ENCODE peak calls at places on chromosomes 4 and X, in eight cellular contexts. One of them, this sample, is unnamed. For H3K4me1, the result is how much of the 10 kb centered on the place peaks cover.

GRCh38 chr4:120819816-120820437 is 102.6 kb downstream of the PRDM5 start:
- ATAC-seq in upper lobe of left lung: no peak
- ATAC-seq in HCT116: no peak
- ATAC-seq in right lobe of liver: no peak
- ATAC-seq in heart left ventricle: peak
- ATAC-seq in body of pancreas: no peak
- ATAC-seq in HepG2: no peak
- ATAC-seq in K562: no peak
- ATAC-seq in this sample: no peak

GRCh38 chrX:104795804-104796203 is 229.8 kb downstream of the IL1RAPL2 start:
- ATAC-seq in upper lobe of left lung: no peak
- ATAC-seq in HCT116: no peak
- ATAC-seq in right lobe of liver: no peak
- ATAC-seq in heart left ventricle: no peak
- ATAC-seq in body of pancreas: no peak
- ATAC-seq in HepG2: no peak
- ATAC-seq in K562: no peak
- ATAC-seq in this sample: no peak

GRCh38 chr4:40301592-40301991 is 33.5 kb upstream of the CHRNA9 start:
- ATAC-seq in upper lobe of left lung: peak
- ATAC-seq in HCT116: no peak
- ATAC-seq in right lobe of liver: peak
- ATAC-seq in heart left ventricle: no peak
- ATAC-seq in body of pancreas: no peak
- ATAC-seq in HepG2: no peak
- ATAC-seq in K562: peak
- ATAC-seq in this sample: no peak

GRCh38 chrX:136126892-136127406 is 20.4 kb upstream of the FHL1 start:
- ATAC-seq in upper lobe of left lung: no peak
- ATAC-seq in HCT116: no peak
- ATAC-seq in right lobe of liver: no peak
- ATAC-seq in heart left ventricle: peak
- ATAC-seq in body of pancreas: no peak
- ATAC-seq in HepG2: no peak
- ATAC-seq in K562: no peak
- ATAC-seq in this sample: no peak

GRCh38 chr4:174369968-174370367 is 86.3 kb downstream of the CEP44 start:
- ATAC-seq in upper lobe of left lung: no peak
- ATAC-seq in HCT116: no peak
- ATAC-seq in right lobe of liver: no peak
- ATAC-seq in heart left ventricle: no peak
- ATAC-seq in body of pancreas: no peak
- ATAC-seq in HepG2: no peak
- ATAC-seq in K562: no peak
- ATAC-seq in this sample: no peak

GRCh38 chrX:11724122-11725017 is 33.7 kb upstream of the MSL3 start:
- ATAC-seq in upper lobe of left lung: no peak
- ATAC-seq in HCT116: no peak
- ATAC-seq in right lobe of liver: peak
- ATAC-seq in heart left ventricle: no peak
- ATAC-seq in body of pancreas: peak
- ATAC-seq in HepG2: no peak
- ATAC-seq in K562: peak
- ATAC-seq in this sample: peak

GRCh38 chrX:23373129-23373804 is 38.6 kb downstream of the PTCHD1 start:
- ATAC-seq in upper lobe of left lung: peak
- ATAC-seq in HCT116: no peak
- ATAC-seq in right lobe of liver: no peak
- ATAC-seq in heart left ventricle: peak
- ATAC-seq in body of pancreas: peak
- ATAC-seq in HepG2: no peak
- ATAC-seq in K562: no peak
- ATAC-seq in this sample: peak

GRCh38 chr4:185480016-185480732 is 8.6 kb upstream of the CCDC110 start:
- ATAC-seq in upper lobe of left lung: no peak
- ATAC-seq in HCT116: no peak
- ATAC-seq in right lobe of liver: no peak
- ATAC-seq in heart left ventricle: no peak
- ATAC-seq in body of pancreas: no peak
- ATAC-seq in HepG2: no peak
- ATAC-seq in K562: no peak
- ATAC-seq in this sample: no peak

GRCh38 chr4:15882675-15883086 is 55.9 kb downstream of the FGFBP1 start:
- ATAC-seq in upper lobe of left lung: peak
- ATAC-seq in HCT116: peak
- ATAC-seq in right lobe of liver: peak
- ATAC-seq in heart left ventricle: peak
- ATAC-seq in body of pancreas: peak
- ATAC-seq in HepG2: peak
- ATAC-seq in K562: peak
- ATAC-seq in this sample: peak

GRCh38 chr4:101649790-101650450 is 140.6 kb upstream of the BANK1 start:
- ATAC-seq in upper lobe of left lung: no peak
- ATAC-seq in HCT116: no peak
- ATAC-seq in right lobe of liver: no peak
- ATAC-seq in heart left ventricle: peak
- ATAC-seq in body of pancreas: no peak
- ATAC-seq in HepG2: no peak
- ATAC-seq in K562: no peak
- ATAC-seq in this sample: no peak

GRCh38 chr4:62075082-62075481 is 875.0 kb downstream of the ADGRL3 start:
- ATAC-seq in upper lobe of left lung: no peak
- ATAC-seq in HCT116: no peak
- ATAC-seq in right lobe of liver: no peak
- ATAC-seq in heart left ventricle: no peak
- ATAC-seq in body of pancreas: no peak
- ATAC-seq in HepG2: no peak
- ATAC-seq in K562: no peak
- ATAC-seq in this sample: no peak

GRCh38 chr4:102828497-102828808 is 1.1 kb upstream of the UBE2D3 start:
- ATAC-seq in upper lobe of left lung: no peak
- ATAC-seq in HCT116: peak
- ATAC-seq in right lobe of liver: no peak
- ATAC-seq in heart left ventricle: no peak
- ATAC-seq in body of pancreas: no peak
- ATAC-seq in HepG2: no peak
- ATAC-seq in K562: no peak
- ATAC-seq in this sample: no peak
- TF ChIP-seq POLR2A in upper lobe of left lung: no peak
- TF ChIP-seq POLR2A in HCT116: no peak
- TF ChIP-seq POLR2A in right lobe of liver: no peak
- TF ChIP-seq POLR2A in heart left ventricle: no peak
- TF ChIP-seq POLR2A in body of pancreas: no peak
- TF ChIP-seq POLR2A in HepG2: no peak
- TF ChIP-seq POLR2A in K562: no peak
- TF ChIP-seq POLR2A in this sample: no peak

DNA sequence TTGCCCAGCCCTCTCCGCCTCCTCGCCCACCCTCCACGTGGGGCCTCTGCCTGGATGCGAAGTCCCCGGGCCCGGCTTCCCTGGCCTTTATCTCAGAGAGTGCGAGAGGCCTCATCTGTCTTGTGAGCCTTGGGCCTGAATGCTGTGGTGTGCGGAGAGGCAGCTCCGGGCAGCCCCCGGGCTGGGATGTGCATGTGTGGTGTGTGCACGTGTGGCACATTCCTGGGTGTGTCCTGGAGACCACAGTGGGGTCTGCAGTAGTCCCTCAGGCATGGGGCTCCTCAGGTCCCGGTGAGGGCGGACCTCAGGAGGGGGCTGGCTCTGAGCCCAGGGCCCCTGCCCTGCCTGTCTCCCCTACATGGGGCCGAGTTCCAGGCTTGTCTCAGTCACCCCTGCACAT is 31.4 kb downstream of the DOK7 start:
- ATAC-seq in upper lobe of left lung: no peak
- ATAC-seq in HCT116: peak
- ATAC-seq in right lobe of liver: no peak
- ATAC-seq in heart left ventricle: peak
- ATAC-seq in body of pancreas: no peak
- ATAC-seq in HepG2: peak
- ATAC-seq in K562: peak
- ATAC-seq in this sample: no peak
- H3K4me1 ChIP-seq in upper lobe of left lung: under half
- H3K4me1 ChIP-seq in HCT116: under half
- H3K4me1 ChIP-seq in right lobe of liver: under half
- H3K4me1 ChIP-seq in heart left ventricle: under half
- H3K4me1 ChIP-seq in body of pancreas: under half
- H3K4me1 ChIP-seq in HepG2: under half
- H3K4me1 ChIP-seq in K562: half or more
- H3K4me1 ChIP-seq in this sample: under half

GRCh38 chr4:1248262-1249147 is at the start of gene CTBP1:
- ATAC-seq in upper lobe of left lung: peak
- ATAC-seq in HCT116: peak
- ATAC-seq in right lobe of liver: peak
- ATAC-seq in heart left ventricle: peak
- ATAC-seq in body of pancreas: peak
- ATAC-seq in HepG2: peak
- ATAC-seq in K562: peak
- ATAC-seq in this sample: peak
- TF ChIP-seq POLR2A in upper lobe of left lung: peak
- TF ChIP-seq POLR2A in HCT116: peak
- TF ChIP-seq POLR2A in right lobe of liver: peak
- TF ChIP-seq POLR2A in heart left ventricle: no peak
- TF ChIP-seq POLR2A in body of pancreas: peak
- TF ChIP-seq POLR2A in HepG2: peak
- TF ChIP-seq POLR2A in K562: peak
- TF ChIP-seq POLR2A in this sample: peak

GRCh38 chrX:12948495-12948894 is 26.4 kb upstream of the TMSB4X start:
- ATAC-seq in upper lobe of left lung: no peak
- ATAC-seq in HCT116: no peak
- ATAC-seq in right lobe of liver: no peak
- ATAC-seq in heart left ventricle: no peak
- ATAC-seq in body of pancreas: no peak
- ATAC-seq in HepG2: no peak
- ATAC-seq in K562: no peak
- ATAC-seq in this sample: no peak

GRCh38 chrX:12949205-12949926 is 25.5 kb upstream of the TMSB4X start:
- ATAC-seq in upper lobe of left lung: no peak
- ATAC-seq in HCT116: no peak
- ATAC-seq in right lobe of liver: peak
- ATAC-seq in heart left ventricle: no peak
- ATAC-seq in body of pancreas: no peak
- ATAC-seq in HepG2: no peak
- ATAC-seq in K562: no peak
- ATAC-seq in this sample: no peak

GRCh38 chrX:12946406-12946805 is 28.5 kb upstream of the TMSB4X start:
- ATAC-seq in upper lobe of left lung: no peak
- ATAC-seq in HCT116: no peak
- ATAC-seq in right lobe of liver: no peak
- ATAC-seq in heart left ventricle: no peak
- ATAC-seq in body of pancreas: no peak
- ATAC-seq in HepG2: no peak
- ATAC-seq in K562: no peak
- ATAC-seq in this sample: no peak

GRCh38 chrX:12946838-12947544 is 27.9 kb upstream of the TMSB4X start:
- ATAC-seq in upper lobe of left lung: peak
- ATAC-seq in HCT116: peak
- ATAC-seq in right lobe of liver: peak
- ATAC-seq in heart left ventricle: peak
- ATAC-seq in body of pancreas: peak
- ATAC-seq in HepG2: peak
- ATAC-seq in K562: peak
- ATAC-seq in this sample: peak

DNA sequence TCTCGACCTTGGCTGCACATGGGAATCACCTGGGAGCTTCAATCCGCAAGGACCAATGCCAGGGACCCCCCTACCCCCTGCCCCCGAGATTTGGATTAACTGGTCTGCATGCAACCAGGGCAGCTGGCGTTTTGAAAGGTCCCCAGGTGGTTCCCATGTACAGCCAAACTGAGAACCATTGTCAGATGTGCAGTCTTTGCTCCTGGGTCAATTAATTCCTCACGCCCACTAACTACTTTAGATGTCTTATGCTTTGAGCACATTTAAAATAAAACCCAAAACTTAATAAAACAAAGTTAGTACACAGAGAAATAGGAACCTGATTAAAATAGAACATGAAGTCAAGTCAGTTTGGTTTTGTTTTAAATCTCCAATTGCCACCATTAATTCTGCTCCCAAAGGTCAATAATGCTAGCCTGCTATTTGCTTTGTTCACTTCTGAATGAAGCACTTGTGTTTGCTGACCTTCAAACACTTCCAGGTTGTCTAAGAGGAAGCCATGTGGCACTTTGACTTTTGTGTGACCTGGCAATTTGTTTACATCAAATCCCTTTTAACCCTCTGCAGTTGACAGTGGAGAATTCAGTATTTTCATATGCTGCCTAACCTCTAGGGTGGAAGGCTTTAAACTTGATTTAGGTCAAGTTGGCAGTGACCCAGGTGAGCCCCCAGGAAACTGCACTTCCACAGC is 27.2 kb upstream of the TMSB4X start:
- ATAC-seq in upper lobe of left lung: peak
- ATAC-seq in HCT116: no peak
- ATAC-seq in right lobe of liver: peak
- ATAC-seq in heart left ventricle: no peak
- ATAC-seq in body of pancreas: peak
- ATAC-seq in HepG2: peak
- ATAC-seq in K562: no peak
- ATAC-seq in this sample: no peak
- H3K4me1 ChIP-seq in upper lobe of left lung: under half
- H3K4me1 ChIP-seq in HCT116: under half
- H3K4me1 ChIP-seq in right lobe of liver: under half
- H3K4me1 ChIP-seq in heart left ventricle: under half
- H3K4me1 ChIP-seq in body of pancreas: under half
- H3K4me1 ChIP-seq in HepG2: half or more
- H3K4me1 ChIP-seq in K562: under half
- H3K4me1 ChIP-seq in this sample: under half

This sample was measured in gastroesophageal sphincter.